ENCODE peak calls at places on chromosome 5, in six cellular contexts. M is mucosa of descending colon; B is thoracic aorta; X is left ventricle myocardium inferior; A is endodermal cell; F is CD8-positive, alpha-beta T cell. S is an unnamed sample. For H3K36me3, the result is how much of the 10 kb centered on the place peaks cover.

GRCh38 chr5:62432618-62433064 is 20.1 kb downstream of the IPO11 start:
- DNase-seq in M (no peak), B (no peak), X (no peak), A (no peak), F (no peak), S (no peak)

GRCh38 chr5:57175586-57175985 is 1.7 kb downstream of the GPBP1 start:
- DNase-seq in M (no peak), B (no peak), X (no peak), A (no peak), F (peak), S (peak)

GRCh38 chr5:88665750-88666215 is 217.2 kb downstream of the MEF2C start:
- DNase-seq in M (no peak), B (no peak), X (no peak), A (peak), F (no peak), S (no peak)

GRCh38 chr5:73623929-73624404 is 2.0 kb upstream of the ARHGEF28 start:
- DNase-seq in M (no peak), B (no peak), X (no peak), A (no peak), F (no peak), S (no peak)

GRCh38 chr5:91042856-91043255 is 340.3 kb downstream of the ARRDC3 start:
- DNase-seq in M (no peak), B (no peak), X (no peak), A (no peak), F (no peak), S (no peak)

GRCh38 chr5:76710991-76711390 is 4.9 kb upstream of the F2R start:
- DNase-seq in M (no peak), B (no peak), X (no peak), A (no peak), F (no peak), S (no peak)

GRCh38 chr5:124677999-124678385 is 68.4 kb downstream of the ZNF608 start:
- DNase-seq in M (no peak), B (no peak), X (no peak), A (no peak), F (no peak), S (no peak)

GRCh38 chr5:6218517-6218916 is 159.8 kb downstream of the MED10 start:
- DNase-seq in M (no peak), B (no peak), X (no peak), A (no peak), F (no peak), S (no peak)

GRCh38 chr5:145827275-145827674 is 7.9 kb downstream of the PRELID2 start:
- DNase-seq in M (no peak), B (no peak), X (no peak), A (no peak), F (no peak), S (no peak)

GRCh38 chr5:140240987-140241706 is 61.8 kb downstream of the PFDN1 start:
- DNase-seq in M (peak), B (peak), X (peak), A (peak), F (no peak), S (no peak)

GRCh38 chr5:53246042-53246836 is 136.7 kb upstream of the MOCS2 start:
- DNase-seq in M (no peak), B (no peak), X (no peak), A (no peak), F (no peak), S (no peak)

GRCh38 chr5:151589878-151590570 is 1.1 kb downstream of the FAT2 start:
- DNase-seq in M (no peak), B (no peak), X (no peak), A (no peak), F (no peak), S (no peak)

GRCh38 chr5:174599992-174600391 is 124.4 kb upstream of the MSX2 start:
- DNase-seq in M (no peak), B (no peak), X (no peak), A (peak), F (no peak), S (no peak)

GRCh38 chr5:78586251-78586650 is 62.3 kb downstream of the LHFPL2 start:
- DNase-seq in M (no peak), B (no peak), X (no peak), A (no peak), F (no peak), S (peak)

GRCh38 chr5:33490071-33490665 is 49.4 kb downstream of the TARS1 start:
- DNase-seq in M (no peak), B (no peak), X (no peak), A (no peak), F (no peak), S (no peak)
- TF ChIP-seq CTCF in M (no peak), B (no peak), X (no peak), A (peak), F (no peak), S (no peak)

GRCh38 chr5:82414043-82414393 is 135.9 kb upstream of the RPS23 start:
- DNase-seq in M (no peak), B (no peak), X (no peak), A (no peak), F (no peak), S (no peak)
- H3K4me3 ChIP-seq in M (no peak), B (no peak), X (no peak), A (no peak), F (no peak), S (no peak)

GRCh38 chr5:176528761-176529115 is 8.5 kb downstream of the RNF44 start:
- DNase-seq in M (no peak), B (no peak), X (no peak), A (peak), F (no peak), S (no peak)
- H3K36me3 ChIP-seq in M (under half), B (under half), X (under half), A (half or more), F (under half), S (half or more)

GRCh38 chr5:180799194-180799593 is 3.4 kb downstream of the MGAT1 start:
- DNase-seq in M (peak), B (no peak), X (no peak), A (peak), F (no peak), S (no peak)
- TF ChIP-seq CTCF in M (peak), B (no peak), X (peak), A (peak), F (no peak), S (peak)